ENCODE peak calls at places on chromosomes 5 and 9, in six cellular contexts. Z, Q, K, B, G and V are unnamed samples.

GRCh38 chr9:35604578-35605335 is at the start of gene TESK1:
- DNase-seq in Z (peak; percentile 89), Q (peak; percentile 89), K (peak; percentile 66), B (peak; percentile 65), G (peak; percentile 99), V (peak; percentile 68)

GRCh38 chr5:95068952-95069351 is 215.9 kb downstream of the MCTP1 start:
- DNase-seq in Z (no peak), Q (no peak), K (no peak), B (no peak), G (no peak), V (no peak)

GRCh38 chr9:4382722-4383317 is 83.0 kb upstream of the GLIS3 start:
- DNase-seq in Z (no peak), Q (peak; percentile 34), K (no peak), B (peak; percentile 48), G (peak; percentile 28), V (no peak)

GRCh38 chr9:110156902-110157301 is 51.1 kb downstream of the C9orf152 start:
- DNase-seq in Z (no peak), Q (no peak), K (no peak), B (peak; percentile 88), G (no peak), V (no peak)

GRCh38 chr9:138040446-138041430 is 163.2 kb downstream of the CACNA1B start:
- DNase-seq in Z (peak; percentile 9), Q (no peak), K (no peak), B (no peak), G (peak; percentile 17), V (no peak)

GRCh38 chr9:111728143-111728542 is 66.6 kb downstream of the SHOC1 start:
- DNase-seq in Z (no peak), Q (no peak), K (no peak), B (no peak), G (no peak), V (peak; percentile 30)

GRCh38 chr5:169139381-169140125 is 161.4 kb downstream of the SLIT3 start:
- DNase-seq in Z (peak; percentile 97), Q (no peak), K (no peak), B (no peak), G (no peak), V (no peak)

GRCh38 chr9:17837931-17838330 is 259.1 kb downstream of the SH3GL2 start:
- DNase-seq in Z (no peak), Q (no peak), K (no peak), B (peak; percentile 11), G (peak; percentile 26), V (no peak)

GRCh38 chr5:173890195-173890951 is 2.2 kb downstream of the CPEB4 start:
- DNase-seq in Z (no peak), Q (peak; percentile 50), K (peak; percentile 42), B (peak; percentile 46), G (peak; percentile 24), V (no peak)